ENCODE peak calls at places on chromosomes 6 and 20, in five cellular contexts. One of them, this sample, is unnamed.

GRCh38 chr6:2102316-2102883 is 143.0 kb downstream of the GMDS start:
- DNase-seq in H1: no peak
- DNase-seq in astrocyte: no peak
- DNase-seq in PC-3: no peak
- DNase-seq in HCT116: no peak
- DNase-seq in this sample: no peak

GRCh38 chr20:57695940-57696339 is 13.9 kb downstream of the PMEPA1 start:
- DNase-seq in H1: no peak
- DNase-seq in astrocyte: no peak
- DNase-seq in PC-3: no peak
- DNase-seq in HCT116: no peak
- DNase-seq in this sample: no peak

GRCh38 chr6:3324262-3324942 is 65.7 kb downstream of the PSMG4 start:
- DNase-seq in H1: no peak
- DNase-seq in astrocyte: peak; percentile 97
- DNase-seq in PC-3: peak; percentile 87
- DNase-seq in HCT116: no peak
- DNase-seq in this sample: no peak

GRCh38 chr6:41286544-41287346 is at the start of gene TREM1:
- DNase-seq in H1: no peak
- DNase-seq in astrocyte: no peak
- DNase-seq in PC-3: peak; percentile 52
- DNase-seq in HCT116: no peak
- DNase-seq in this sample: peak; percentile 6

GRCh38 chr20:23066772-23067171 is 17.3 kb upstream of the THBD start:
- DNase-seq in H1: no peak
- DNase-seq in astrocyte: no peak
- DNase-seq in PC-3: no peak
- DNase-seq in HCT116: no peak
- DNase-seq in this sample: no peak

GRCh38 chr6:34362909-34363713 is 29.4 kb downstream of the NUDT3 start:
- DNase-seq in H1: no peak
- DNase-seq in astrocyte: no peak
- DNase-seq in PC-3: no peak
- DNase-seq in HCT116: no peak
- DNase-seq in this sample: peak; percentile 34

GRCh38 chr20:34709044-34709835 is 5.1 kb downstream of the TP53INP2 start:
- DNase-seq in H1: no peak
- DNase-seq in astrocyte: peak; percentile 68
- DNase-seq in PC-3: peak; percentile 64
- DNase-seq in HCT116: peak; percentile 57
- DNase-seq in this sample: peak; percentile 85

GRCh38 chr6:90383212-90383611 is 86.6 kb upstream of the BACH2 start:
- DNase-seq in H1: no peak
- DNase-seq in astrocyte: no peak
- DNase-seq in PC-3: no peak
- DNase-seq in HCT116: no peak
- DNase-seq in this sample: no peak

GRCh38 chr6:129215916-129216525 is 333.1 kb downstream of the LAMA2 start:
- DNase-seq in H1: no peak
- DNase-seq in astrocyte: no peak
- DNase-seq in PC-3: no peak
- DNase-seq in HCT116: no peak
- DNase-seq in this sample: no peak

GRCh38 chr6:93721386-93722048 is 302.2 kb upstream of the EPHA7 start:
- DNase-seq in H1: peak; percentile 25
- DNase-seq in astrocyte: peak; percentile 3
- DNase-seq in PC-3: peak; percentile 28
- DNase-seq in HCT116: no peak
- DNase-seq in this sample: peak; percentile 91

GRCh38 chr20:31494131-31494530 is 19.0 kb downstream of the REM1 start:
- DNase-seq in H1: no peak
- DNase-seq in astrocyte: no peak
- DNase-seq in PC-3: peak; percentile 72
- DNase-seq in HCT116: peak; percentile 77
- DNase-seq in this sample: peak; percentile 96

GRCh38 chr6:151236668-151237401 is 2.9 kb upstream of the AKAP12 start:
- DNase-seq in H1: no peak
- DNase-seq in astrocyte: no peak
- DNase-seq in PC-3: no peak
- DNase-seq in HCT116: no peak
- DNase-seq in this sample: no peak

GRCh38 chr20:36573798-36574277 is 441 bp downstream of the TGIF2 start:
- DNase-seq in H1: no peak
- DNase-seq in astrocyte: no peak
- DNase-seq in PC-3: no peak
- DNase-seq in HCT116: no peak
- DNase-seq in this sample: no peak

GRCh38 chr6:16770701-16771569 is 9.7 kb upstream of the ATXN1 start:
- DNase-seq in H1: peak; percentile 61
- DNase-seq in astrocyte: peak; percentile 65
- DNase-seq in PC-3: peak; percentile 76
- DNase-seq in HCT116: peak; percentile 68
- DNase-seq in this sample: peak; percentile 92

GRCh38 chr20:49832632-49833327 is 20.2 kb downstream of the SLC9A8 start:
- DNase-seq in H1: no peak
- DNase-seq in astrocyte: no peak
- DNase-seq in PC-3: peak; percentile 90
- DNase-seq in HCT116: no peak
- DNase-seq in this sample: no peak

GRCh38 chr6:11143394-11144371 is 32.2 kb upstream of the ERVFRD-1 start:
- DNase-seq in H1: no peak
- DNase-seq in astrocyte: peak; percentile 93
- DNase-seq in PC-3: peak; percentile 94
- DNase-seq in HCT116: peak; percentile 64
- DNase-seq in this sample: no peak

GRCh38 chr6:136383271-136383670 is 93.6 kb upstream of the BCLAF1 start:
- DNase-seq in H1: no peak
- DNase-seq in astrocyte: no peak
- DNase-seq in PC-3: no peak
- DNase-seq in HCT116: no peak
- DNase-seq in this sample: no peak

GRCh38 chr20:61263084-61263695 is 11.1 kb downstream of the CDH4 start:
- DNase-seq in H1: no peak
- DNase-seq in astrocyte: no peak
- DNase-seq in PC-3: peak; percentile 15
- DNase-seq in HCT116: no peak
- DNase-seq in this sample: peak; percentile 62

GRCh38 chr6:40791004-40791403 is 203.8 kb upstream of the LRFN2 start:
- DNase-seq in H1: no peak
- DNase-seq in astrocyte: peak; percentile 2
- DNase-seq in PC-3: peak; percentile 25
- DNase-seq in HCT116: peak; percentile 19
- DNase-seq in this sample: no peak

GRCh38 chr6:71913431-71913830 is 27.1 kb downstream of the RIMS1 start:
- DNase-seq in H1: no peak
- DNase-seq in astrocyte: no peak
- DNase-seq in PC-3: no peak
- DNase-seq in HCT116: no peak
- DNase-seq in this sample: peak; percentile 11

GRCh38 chr6:116323863-116324262 is 44.1 kb upstream of the TSPYL1 start:
- DNase-seq in H1: no peak
- DNase-seq in astrocyte: no peak
- DNase-seq in PC-3: no peak
- DNase-seq in HCT116: no peak
- DNase-seq in this sample: peak; percentile 48

GRCh38 chr6:138986578-138986977 is 1.5 kb downstream of the REPS1 start:
- DNase-seq in H1: no peak
- DNase-seq in astrocyte: peak; percentile 45
- DNase-seq in PC-3: peak; percentile 31
- DNase-seq in HCT116: no peak
- DNase-seq in this sample: no peak

GRCh38 chr6:837380-837779 is 144.4 kb upstream of the EXOC2 start:
- DNase-seq in H1: no peak
- DNase-seq in astrocyte: no peak
- DNase-seq in PC-3: no peak
- DNase-seq in HCT116: no peak
- DNase-seq in this sample: no peak

GRCh38 chr20:53331151-53331973 is 262.3 kb downstream of the ZNF217 start:
- DNase-seq in H1: no peak
- DNase-seq in astrocyte: peak; percentile 72
- DNase-seq in PC-3: peak; percentile 83
- DNase-seq in HCT116: peak; percentile 28
- DNase-seq in this sample: peak; percentile 32

GRCh38 chr6:155341130-155341828 is 27.0 kb upstream of the TFB1M start:
- DNase-seq in H1: no peak
- DNase-seq in astrocyte: peak; percentile 95
- DNase-seq in PC-3: peak; percentile 74
- DNase-seq in HCT116: no peak
- DNase-seq in this sample: no peak

GRCh38 chr6:15317934-15318902 is 72.3 kb downstream of the JARID2 start:
- DNase-seq in H1: no peak
- DNase-seq in astrocyte: no peak
- DNase-seq in PC-3: no peak
- DNase-seq in HCT116: no peak
- DNase-seq in this sample: no peak

GRCh38 chr6:137218473-137218916 is 690 bp downstream of the IFNGR1 start:
- DNase-seq in H1: no peak
- DNase-seq in astrocyte: peak; percentile 57
- DNase-seq in PC-3: peak; percentile 60
- DNase-seq in HCT116: no peak
- DNase-seq in this sample: peak; percentile 24

GRCh38 chr20:18496740-18497592 is at the start of gene RBBP9:
- DNase-seq in H1: peak; percentile 71
- DNase-seq in astrocyte: peak; percentile 64
- DNase-seq in PC-3: peak; percentile 89
- DNase-seq in HCT116: peak; percentile 56
- DNase-seq in this sample: peak; percentile 95

DNA sequence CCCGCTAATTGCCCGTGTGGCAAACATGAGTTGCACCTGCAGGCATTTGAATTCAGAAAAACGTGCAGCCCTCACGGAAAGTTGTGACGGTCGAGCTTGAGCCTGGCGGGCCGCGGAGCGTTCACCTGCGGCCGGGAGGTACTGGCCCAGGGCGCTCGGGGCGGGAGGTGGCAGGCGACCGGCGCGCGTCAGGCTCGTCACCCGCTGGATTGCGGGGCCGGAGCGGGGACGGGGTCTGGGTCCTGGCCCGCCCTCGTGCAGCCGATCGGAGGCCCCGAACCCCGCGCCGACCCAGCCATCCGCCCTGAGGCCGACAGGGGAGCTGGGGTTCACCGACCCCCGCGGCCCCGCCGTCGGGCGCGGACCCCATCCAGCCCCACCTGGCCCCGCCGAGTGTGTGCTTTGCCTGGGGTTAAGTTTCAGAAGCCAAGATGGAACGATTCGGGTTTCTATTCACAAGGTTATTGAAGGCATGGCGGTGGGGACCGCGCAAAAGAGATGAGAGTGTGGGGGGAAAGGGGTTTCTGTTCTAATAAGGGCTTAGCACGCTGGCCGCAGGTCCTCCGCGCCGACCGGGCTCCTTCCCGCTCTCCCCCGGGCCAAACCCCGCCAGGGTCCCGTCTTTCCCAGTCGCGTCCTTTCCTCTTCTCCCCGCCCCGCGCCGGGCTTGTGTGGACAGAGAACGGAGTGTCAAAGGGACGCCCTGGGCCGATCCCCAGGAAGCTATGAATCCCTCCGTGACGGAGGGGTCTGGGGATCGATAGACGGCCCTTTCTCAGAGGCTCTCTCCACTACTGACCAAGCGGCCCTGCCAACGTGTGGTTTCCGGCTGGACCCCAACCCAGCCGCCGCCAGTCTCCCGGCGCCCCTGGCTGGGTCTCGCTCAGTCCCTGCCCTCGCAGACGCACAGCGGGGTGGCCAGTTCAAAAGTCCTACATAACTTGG is 1.6 kb upstream of the HEY2 start:
- DNase-seq in H1: no peak
- DNase-seq in astrocyte: no peak
- DNase-seq in PC-3: no peak
- DNase-seq in HCT116: no peak
- DNase-seq in this sample: peak; percentile 78
- TF ChIP-seq EZH2 in H1: peak; percentile 69
- TF ChIP-seq EZH2 in astrocyte: peak; percentile 97
- TF ChIP-seq EZH2 in PC-3: peak; percentile 50
- TF ChIP-seq EZH2 in HCT116: no peak
- TF ChIP-seq EZH2 in this sample: no peak

GRCh38 chr6:36834576-36835293 is 4.5 kb downstream of the CPNE5 start:
- DNase-seq in H1: no peak
- DNase-seq in astrocyte: no peak
- DNase-seq in PC-3: no peak
- DNase-seq in HCT116: no peak
- DNase-seq in this sample: peak; percentile 44

GRCh38 chr6:36838896-36839818 is at the start of gene CPNE5:
- DNase-seq in H1: no peak
- DNase-seq in astrocyte: no peak
- DNase-seq in PC-3: no peak
- DNase-seq in HCT116: no peak
- DNase-seq in this sample: peak; percentile 68

GRCh38 chr6:36836771-36837339 is 2.4 kb downstream of the CPNE5 start:
- DNase-seq in H1: no peak
- DNase-seq in astrocyte: no peak
- DNase-seq in PC-3: no peak
- DNase-seq in HCT116: no peak
- DNase-seq in this sample: no peak

GRCh38 chr6:36837686-36838085 is 1.6 kb downstream of the CPNE5 start:
- DNase-seq in H1: no peak
- DNase-seq in astrocyte: no peak
- DNase-seq in PC-3: no peak
- DNase-seq in HCT116: no peak
- DNase-seq in this sample: no peak

DNA sequence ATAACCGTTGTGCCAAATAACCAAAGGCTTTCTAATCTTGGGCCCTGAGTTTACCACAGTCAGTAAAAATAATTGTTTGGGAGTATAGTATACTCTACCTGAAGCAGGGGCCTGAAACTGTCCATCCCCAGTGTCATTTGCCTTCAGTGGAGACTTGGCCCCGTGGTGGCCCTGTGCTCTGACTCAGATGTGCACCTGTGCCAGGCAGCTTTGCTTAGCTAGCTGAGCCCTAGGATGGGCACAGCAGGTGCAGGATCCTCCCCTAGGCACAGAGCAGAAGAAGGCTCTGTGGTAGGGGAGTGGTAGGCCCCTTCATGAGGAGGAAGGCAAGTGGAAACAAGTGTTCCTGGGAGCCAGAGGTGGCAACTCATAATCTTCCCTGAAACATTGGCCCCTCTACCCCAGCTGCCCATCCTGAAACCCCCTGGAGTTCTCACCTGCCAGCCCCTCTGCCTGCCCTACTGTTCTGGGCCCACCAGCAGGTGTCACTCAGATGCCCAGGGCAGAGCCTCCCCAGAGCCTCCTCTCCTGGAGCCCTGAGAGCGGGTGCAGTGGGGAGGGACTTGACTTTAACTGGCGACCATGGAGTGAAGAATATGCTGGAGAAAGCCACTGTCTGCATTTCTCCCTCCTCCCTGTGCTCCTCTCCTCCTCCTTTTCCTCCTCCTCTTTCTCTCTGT is 3.0 kb downstream of the CPNE5 start:
- DNase-seq in H1: no peak
- DNase-seq in astrocyte: no peak
- DNase-seq in PC-3: no peak
- DNase-seq in HCT116: no peak
- DNase-seq in this sample: no peak
- TF ChIP-seq CTCF in H1: peak; percentile 2
- TF ChIP-seq CTCF in astrocyte: no peak
- TF ChIP-seq CTCF in PC-3: no peak
- TF ChIP-seq CTCF in HCT116: peak; percentile 14
- TF ChIP-seq CTCF in this sample: peak; percentile 49

GRCh38 chr20:20369353-20370086 is 1.6 kb downstream of the INSM1 start:
- DNase-seq in H1: no peak
- DNase-seq in astrocyte: no peak
- DNase-seq in PC-3: peak; percentile 33
- DNase-seq in HCT116: no peak
- DNase-seq in this sample: peak; percentile 72
- TF ChIP-seq EZH2 in H1: peak; percentile 83
- TF ChIP-seq EZH2 in astrocyte: peak; percentile 93
- TF ChIP-seq EZH2 in PC-3: peak; percentile 72
- TF ChIP-seq EZH2 in HCT116: no peak
- TF ChIP-seq EZH2 in this sample: no peak

GRCh38 chr6:121858310-121858709 is 422.9 kb downstream of the GJA1 start:
- DNase-seq in H1: no peak
- DNase-seq in astrocyte: no peak
- DNase-seq in PC-3: no peak
- DNase-seq in HCT116: no peak
- DNase-seq in this sample: peak; percentile 25
- TF ChIP-seq CTCF in H1: no peak
- TF ChIP-seq CTCF in astrocyte: no peak
- TF ChIP-seq CTCF in PC-3: no peak
- TF ChIP-seq CTCF in HCT116: no peak
- TF ChIP-seq CTCF in this sample: peak; percentile 53

This sample was measured in GM23338.